ENCODE peak calls at places on chromosomes 11 and 22, in ten cellular contexts. O, N, T, B, P, C, U, I, D and L are unnamed samples.

GRCh38 chr11:68550485-68550817 is 89.9 kb downstream of the PPP6R3 start:
- DNase-seq in D (no peak), I (no peak), P (no peak), O (no peak), B (no peak), C (no peak), N (no peak), T (no peak), U (peak; percentile 15), L (no peak)

GRCh38 chr11:112922606-112923005 is 38.6 kb upstream of the NCAM1 start:
- DNase-seq in B (no peak), U (no peak), N (no peak), T (no peak), P (no peak), O (no peak), D (no peak), I (no peak), C (no peak), L (no peak)

GRCh38 chr11:68077617-68078592 is 39.1 kb downstream of the TCIRG1 start:
- DNase-seq in U (no peak), T (no peak), O (no peak), I (no peak), P (no peak), D (no peak), N (no peak), C (no peak), B (no peak), L (no peak)

GRCh38 chr11:34234086-34234740 is 123.6 kb downstream of the ABTB2 start:
- DNase-seq in O (peak; percentile 71), U (peak; percentile 56), B (no peak), I (no peak), P (no peak), C (peak; percentile 68), D (peak; percentile 84), N (no peak), T (peak; percentile 84), L (no peak)

GRCh38 chr22:48825802-48826520 is 1001.7 kb downstream of the BRD1 start:
- DNase-seq in T (no peak), I (no peak), D (no peak), P (no peak), U (no peak), B (no peak), O (no peak), N (no peak), C (no peak), L (no peak)

GRCh38 chr22:41285441-41285819 is 557 bp downstream of the RANGAP1 start:
- DNase-seq in O (peak; percentile 84), D (peak; percentile 61), I (peak; percentile 65), U (peak; percentile 92), C (peak; percentile 97), T (peak; percentile 50), P (no peak), N (peak; percentile 83), B (peak; percentile 67), L (peak; percentile 65)

GRCh38 chr22:49111085-49111484 is 716.6 kb downstream of the BRD1 start:
- DNase-seq in N (no peak), O (no peak), I (no peak), T (no peak), B (no peak), C (peak; percentile 5), U (no peak), D (no peak), P (no peak), L (no peak)

GRCh38 chr11:130636672-130637463 is 188.4 kb downstream of the ADAMTS15 start:
- DNase-seq in N (peak; percentile 32), D (peak; percentile 95), B (no peak), O (no peak), U (peak; percentile 88), P (no peak), I (peak; percentile 63), C (peak; percentile 90), T (peak; percentile 69), L (no peak)

GRCh38 chr11:33899383-33900037 is 7.6 kb upstream of the LMO2 start:
- DNase-seq in O (no peak), U (peak; percentile 74), T (no peak), P (no peak), D (peak; percentile 31), I (peak; percentile 88), N (peak; percentile 78), B (peak; percentile 46), C (peak; percentile 83), L (peak; percentile 60)

GRCh38 chr22:49344196-49344595 is 483.5 kb downstream of the BRD1 start:
- DNase-seq in T (no peak), B (no peak), P (no peak), O (no peak), I (no peak), C (no peak), N (no peak), U (no peak), D (no peak), L (no peak)

GRCh38 chr11:130829801-130830562 is 86.3 kb downstream of the SNX19 start:
- DNase-seq in D (no peak), P (no peak), T (no peak), U (no peak), O (no peak), I (no peak), B (no peak), N (no peak), C (no peak), L (no peak)

GRCh38 chr11:70568504-70569172 is 170.3 kb downstream of the CTTN start:
- DNase-seq in O (no peak), N (no peak), U (peak; percentile 23), C (peak; percentile 96), T (peak; percentile 53), I (peak; percentile 43), B (peak; percentile 56), D (no peak), P (no peak), L (no peak)

GRCh38 chr11:86064236-86064803 is 4.6 kb downstream of the PICALM start:
- DNase-seq in P (no peak), O (no peak), D (no peak), B (no peak), N (no peak), T (no peak), I (no peak), C (peak; percentile 74), U (no peak), L (no peak)

GRCh38 chr22:21962655-21962949 is 10.0 kb upstream of the PPM1F start:
- DNase-seq in N (no peak), O (no peak), C (no peak), I (no peak), T (no peak), B (no peak), D (no peak), U (no peak), P (no peak), L (no peak)

GRCh38 chr11:118789501-118790356 is 1.2 kb downstream of the DDX6 start:
- DNase-seq in N (no peak), B (peak; percentile 13), C (peak; percentile 65), T (peak; percentile 33), P (no peak), I (no peak), O (peak; percentile 16), U (peak; percentile 1), D (peak; percentile 12), L (no peak)